ENCODE peak calls at places on chromosomes 5 and 9, in ten cellular contexts. One of them, this sample, is unnamed.

GRCh38 chr5:10399839-10400238 is 41.8 kb upstream of the ROPN1L start:
- DNase-seq in pancreas: no peak
- DNase-seq in heart right ventricle: no peak
- DNase-seq in NB4: no peak
- DNase-seq in uterus: no peak
- DNase-seq in stomach: no peak
- DNase-seq in fibroblast of the aortic adventitia: no peak
- DNase-seq in lower leg skin: no peak
- DNase-seq in brain microvascular endothelial cell: no peak
- DNase-seq in AG04450: no peak
- DNase-seq in this sample: no peak

GRCh38 chr5:62431735-62432617 is 19.4 kb downstream of the IPO11 start:
- DNase-seq in NB4: peak
- DNase-seq in fibroblast of the aortic adventitia: peak
- DNase-seq in lower leg skin: no peak
- DNase-seq in AG04450: no peak
- DNase-seq in pancreas: no peak
- DNase-seq in brain microvascular endothelial cell: no peak
- DNase-seq in uterus: no peak
- DNase-seq in stomach: peak
- DNase-seq in heart right ventricle: no peak
- DNase-seq in this sample: no peak

GRCh38 chr9:14056235-14056930 is 257.6 kb downstream of the NFIB start:
- DNase-seq in fibroblast of the aortic adventitia: no peak
- DNase-seq in heart right ventricle: no peak
- DNase-seq in AG04450: no peak
- DNase-seq in NB4: no peak
- DNase-seq in brain microvascular endothelial cell: peak
- DNase-seq in lower leg skin: no peak
- DNase-seq in stomach: no peak
- DNase-seq in uterus: no peak
- DNase-seq in pancreas: no peak
- DNase-seq in this sample: no peak

GRCh38 chr9:36772449-36773370 is 200.0 kb downstream of the MELK start:
- DNase-seq in uterus: no peak
- DNase-seq in brain microvascular endothelial cell: peak
- DNase-seq in fibroblast of the aortic adventitia: peak
- DNase-seq in lower leg skin: no peak
- DNase-seq in NB4: peak
- DNase-seq in stomach: no peak
- DNase-seq in pancreas: no peak
- DNase-seq in heart right ventricle: no peak
- DNase-seq in AG04450: no peak
- DNase-seq in this sample: no peak

GRCh38 chr9:61665330-61665751 is 475.5 kb downstream of the SPATA31A7 start:
- DNase-seq in AG04450: no peak
- DNase-seq in brain microvascular endothelial cell: no peak
- DNase-seq in stomach: peak
- DNase-seq in heart right ventricle: no peak
- DNase-seq in uterus: peak
- DNase-seq in pancreas: no peak
- DNase-seq in fibroblast of the aortic adventitia: no peak
- DNase-seq in lower leg skin: peak
- DNase-seq in NB4: no peak
- DNase-seq in this sample: no peak

GRCh38 chr9:3948826-3949578 is 350.9 kb downstream of the GLIS3 start:
- DNase-seq in AG04450: no peak
- DNase-seq in fibroblast of the aortic adventitia: peak
- DNase-seq in NB4: no peak
- DNase-seq in uterus: no peak
- DNase-seq in pancreas: no peak
- DNase-seq in lower leg skin: no peak
- DNase-seq in heart right ventricle: no peak
- DNase-seq in stomach: no peak
- DNase-seq in brain microvascular endothelial cell: peak
- DNase-seq in this sample: peak

GRCh38 chr9:81716409-81716808 is 27.1 kb upstream of the TLE1 start:
- DNase-seq in heart right ventricle: no peak
- DNase-seq in lower leg skin: no peak
- DNase-seq in pancreas: no peak
- DNase-seq in brain microvascular endothelial cell: peak
- DNase-seq in AG04450: peak
- DNase-seq in uterus: no peak
- DNase-seq in stomach: no peak
- DNase-seq in fibroblast of the aortic adventitia: no peak
- DNase-seq in NB4: no peak
- DNase-seq in this sample: no peak

GRCh38 chr9:34995288-34996060 is 5.9 kb downstream of the DNAJB5 start:
- DNase-seq in pancreas: no peak
- DNase-seq in fibroblast of the aortic adventitia: peak
- DNase-seq in stomach: no peak
- DNase-seq in brain microvascular endothelial cell: no peak
- DNase-seq in uterus: no peak
- DNase-seq in lower leg skin: peak
- DNase-seq in heart right ventricle: no peak
- DNase-seq in NB4: peak
- DNase-seq in AG04450: no peak
- DNase-seq in this sample: peak

GRCh38 chr5:56170557-56170956 is 62.6 kb downstream of the ANKRD55 start:
- DNase-seq in lower leg skin: no peak
- DNase-seq in uterus: no peak
- DNase-seq in AG04450: no peak
- DNase-seq in heart right ventricle: no peak
- DNase-seq in brain microvascular endothelial cell: peak
- DNase-seq in fibroblast of the aortic adventitia: peak
- DNase-seq in NB4: no peak
- DNase-seq in stomach: no peak
- DNase-seq in pancreas: peak
- DNase-seq in this sample: peak

GRCh38 chr9:93711002-93711401 is 134.6 kb downstream of the PHF2 start:
- DNase-seq in AG04450: no peak
- DNase-seq in uterus: no peak
- DNase-seq in heart right ventricle: no peak
- DNase-seq in brain microvascular endothelial cell: no peak
- DNase-seq in NB4: no peak
- DNase-seq in stomach: no peak
- DNase-seq in pancreas: no peak
- DNase-seq in fibroblast of the aortic adventitia: no peak
- DNase-seq in lower leg skin: no peak
- DNase-seq in this sample: no peak

GRCh38 chr5:111668713-111669112 is 88.3 kb downstream of the NREP start:
- DNase-seq in uterus: no peak
- DNase-seq in pancreas: no peak
- DNase-seq in brain microvascular endothelial cell: peak
- DNase-seq in NB4: no peak
- DNase-seq in stomach: no peak
- DNase-seq in AG04450: no peak
- DNase-seq in lower leg skin: no peak
- DNase-seq in heart right ventricle: no peak
- DNase-seq in fibroblast of the aortic adventitia: no peak
- DNase-seq in this sample: no peak

GRCh38 chr9:123364241-123364824 is 8.3 kb downstream of the CRB2 start:
- DNase-seq in fibroblast of the aortic adventitia: peak
- DNase-seq in lower leg skin: no peak
- DNase-seq in uterus: peak
- DNase-seq in pancreas: no peak
- DNase-seq in stomach: no peak
- DNase-seq in brain microvascular endothelial cell: peak
- DNase-seq in heart right ventricle: no peak
- DNase-seq in AG04450: peak
- DNase-seq in NB4: no peak
- DNase-seq in this sample: no peak

GRCh38 chr9:133740891-133741290 is 2.7 kb upstream of the SARDH start:
- DNase-seq in lower leg skin: peak
- DNase-seq in NB4: no peak
- DNase-seq in pancreas: no peak
- DNase-seq in AG04450: no peak
- DNase-seq in uterus: no peak
- DNase-seq in fibroblast of the aortic adventitia: no peak
- DNase-seq in brain microvascular endothelial cell: no peak
- DNase-seq in stomach: no peak
- DNase-seq in heart right ventricle: no peak
- DNase-seq in this sample: no peak

GRCh38 chr9:120257483-120257882 is 322.5 kb downstream of the CDK5RAP2 start:
- DNase-seq in lower leg skin: no peak
- DNase-seq in heart right ventricle: no peak
- DNase-seq in fibroblast of the aortic adventitia: no peak
- DNase-seq in uterus: no peak
- DNase-seq in pancreas: no peak
- DNase-seq in stomach: no peak
- DNase-seq in NB4: no peak
- DNase-seq in AG04450: no peak
- DNase-seq in brain microvascular endothelial cell: no peak
- DNase-seq in this sample: peak

GRCh38 chr5:40389591-40389990 is 290.1 kb upstream of the PTGER4 start:
- DNase-seq in NB4: no peak
- DNase-seq in AG04450: no peak
- DNase-seq in heart right ventricle: no peak
- DNase-seq in lower leg skin: no peak
- DNase-seq in brain microvascular endothelial cell: no peak
- DNase-seq in stomach: no peak
- DNase-seq in pancreas: no peak
- DNase-seq in fibroblast of the aortic adventitia: no peak
- DNase-seq in uterus: no peak
- DNase-seq in this sample: no peak

GRCh38 chr9:81687521-81688261 is 1.7 kb downstream of the TLE1 start:
- DNase-seq in heart right ventricle: peak
- DNase-seq in brain microvascular endothelial cell: no peak
- DNase-seq in uterus: peak
- DNase-seq in NB4: peak
- DNase-seq in pancreas: peak
- DNase-seq in lower leg skin: peak
- DNase-seq in AG04450: no peak
- DNase-seq in stomach: peak
- DNase-seq in fibroblast of the aortic adventitia: peak
- DNase-seq in this sample: no peak

GRCh38 chr5:6246820-6247437 is 131.4 kb downstream of the MED10 start:
- DNase-seq in uterus: no peak
- DNase-seq in fibroblast of the aortic adventitia: no peak
- DNase-seq in brain microvascular endothelial cell: no peak
- DNase-seq in pancreas: no peak
- DNase-seq in heart right ventricle: no peak
- DNase-seq in NB4: no peak
- DNase-seq in AG04450: no peak
- DNase-seq in stomach: no peak
- DNase-seq in lower leg skin: no peak
- DNase-seq in this sample: no peak

DNA sequence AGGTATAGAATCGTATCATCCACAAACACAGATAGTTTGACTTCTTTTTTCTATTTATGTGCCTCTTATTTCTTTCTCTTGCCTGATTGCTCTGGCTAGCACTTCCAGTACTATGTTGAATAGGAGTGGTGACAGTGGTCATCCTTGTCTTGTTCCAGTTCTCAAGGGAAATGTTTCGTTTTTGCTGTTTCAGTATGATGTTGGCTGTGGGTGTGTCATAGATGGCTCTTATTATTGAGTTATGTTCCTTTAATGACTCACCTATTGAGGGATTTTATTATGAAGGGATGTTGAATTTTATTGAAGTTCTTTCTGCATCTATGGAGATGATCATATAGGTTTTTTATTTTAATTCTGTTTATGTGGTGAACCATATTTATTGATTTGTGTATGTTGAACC is 70.3 kb downstream of the ENC1 start:
- DNase-seq in heart right ventricle: no peak
- DNase-seq in pancreas: no peak
- DNase-seq in NB4: no peak
- DNase-seq in brain microvascular endothelial cell: no peak
- DNase-seq in lower leg skin: no peak
- DNase-seq in uterus: no peak
- DNase-seq in AG04450: no peak
- DNase-seq in stomach: no peak
- DNase-seq in fibroblast of the aortic adventitia: no peak
- DNase-seq in this sample: no peak
- TF ChIP-seq CTCF in heart right ventricle: no peak
- TF ChIP-seq CTCF in pancreas: no peak
- TF ChIP-seq CTCF in NB4: no peak
- TF ChIP-seq CTCF in brain microvascular endothelial cell: no peak
- TF ChIP-seq CTCF in lower leg skin: no peak
- TF ChIP-seq CTCF in uterus: no peak
- TF ChIP-seq CTCF in AG04450: no peak
- TF ChIP-seq CTCF in stomach: no peak
- TF ChIP-seq CTCF in fibroblast of the aortic adventitia: no peak
- TF ChIP-seq CTCF in this sample: no peak

GRCh38 chr9:117414906-117415583 is at the start of gene ASTN2:
- DNase-seq in NB4: no peak
- DNase-seq in stomach: no peak
- DNase-seq in AG04450: no peak
- DNase-seq in uterus: no peak
- DNase-seq in fibroblast of the aortic adventitia: no peak
- DNase-seq in heart right ventricle: peak
- DNase-seq in pancreas: peak
- DNase-seq in lower leg skin: peak
- DNase-seq in brain microvascular endothelial cell: no peak
- DNase-seq in this sample: no peak
- H3K4me3 ChIP-seq in NB4: no peak
- H3K4me3 ChIP-seq in stomach: peak
- H3K4me3 ChIP-seq in AG04450: peak
- H3K4me3 ChIP-seq in uterus: peak
- H3K4me3 ChIP-seq in fibroblast of the aortic adventitia: peak
- H3K4me3 ChIP-seq in heart right ventricle: peak
- H3K4me3 ChIP-seq in pancreas: peak
- H3K4me3 ChIP-seq in lower leg skin: peak
- H3K4me3 ChIP-seq in brain microvascular endothelial cell: peak
- H3K4me3 ChIP-seq in this sample: peak

DNA sequence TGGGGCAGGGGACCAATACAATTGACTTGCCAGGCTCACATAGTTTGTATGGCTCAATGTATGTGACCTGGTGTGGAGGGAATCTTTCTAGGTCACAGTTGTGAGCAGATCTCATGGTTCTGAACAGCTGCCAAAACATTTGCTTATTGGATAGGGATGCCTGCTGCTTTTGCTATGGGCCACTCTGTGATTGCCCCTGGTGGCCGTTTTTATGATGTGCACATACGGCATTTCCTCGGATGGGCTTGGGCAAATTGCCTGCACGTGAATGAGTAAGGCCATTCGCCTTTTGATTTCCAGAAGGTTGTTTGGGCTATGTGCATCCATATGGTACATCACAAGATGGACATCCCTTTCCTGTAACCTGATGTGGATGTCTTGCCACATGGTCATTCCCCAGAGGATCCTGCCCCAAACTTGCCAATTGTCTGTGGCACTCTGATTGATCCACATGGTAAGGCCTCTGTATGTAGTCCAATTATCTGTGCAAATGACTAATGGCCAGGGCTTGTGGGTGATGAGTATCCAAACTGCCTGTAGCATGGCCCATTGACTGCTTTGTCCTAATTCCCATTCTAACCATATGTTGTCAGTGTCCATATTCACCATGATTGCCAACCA is 10.7 kb upstream of the SLC22A4 start:
- DNase-seq in lower leg skin: peak
- DNase-seq in uterus: peak
- DNase-seq in fibroblast of the aortic adventitia: peak
- DNase-seq in pancreas: no peak
- DNase-seq in heart right ventricle: no peak
- DNase-seq in brain microvascular endothelial cell: peak
- DNase-seq in AG04450: no peak
- DNase-seq in stomach: peak
- DNase-seq in NB4: peak
- DNase-seq in this sample: no peak
- TF ChIP-seq CTCF in lower leg skin: no peak
- TF ChIP-seq CTCF in uterus: peak
- TF ChIP-seq CTCF in fibroblast of the aortic adventitia: peak
- TF ChIP-seq CTCF in pancreas: peak
- TF ChIP-seq CTCF in heart right ventricle: peak
- TF ChIP-seq CTCF in brain microvascular endothelial cell: peak
- TF ChIP-seq CTCF in AG04450: peak
- TF ChIP-seq CTCF in stomach: peak
- TF ChIP-seq CTCF in NB4: peak
- TF ChIP-seq CTCF in this sample: peak

GRCh38 chr5:149429839-149430721 is 51.0 kb upstream of the IL17B start:
- DNase-seq in lower leg skin: no peak
- DNase-seq in uterus: peak
- DNase-seq in fibroblast of the aortic adventitia: no peak
- DNase-seq in NB4: peak
- DNase-seq in AG04450: no peak
- DNase-seq in pancreas: no peak
- DNase-seq in heart right ventricle: peak
- DNase-seq in brain microvascular endothelial cell: no peak
- DNase-seq in stomach: no peak
- DNase-seq in this sample: no peak
- H3K4me3 ChIP-seq in lower leg skin: no peak
- H3K4me3 ChIP-seq in uterus: no peak
- H3K4me3 ChIP-seq in fibroblast of the aortic adventitia: no peak
- H3K4me3 ChIP-seq in NB4: peak
- H3K4me3 ChIP-seq in AG04450: no peak
- H3K4me3 ChIP-seq in pancreas: no peak
- H3K4me3 ChIP-seq in heart right ventricle: peak
- H3K4me3 ChIP-seq in brain microvascular endothelial cell: no peak
- H3K4me3 ChIP-seq in stomach: no peak
- H3K4me3 ChIP-seq in this sample: no peak

This sample was measured in AG09309.